ENCODE peak calls at places on chromosome 7, in four cellular contexts. One of them, this sample, is unnamed.

GRCh38 chr7:98957766-98958165 is 79.4 kb downstream of the TRRAP start:
- DNase-seq in cardiac muscle cell: no peak
- DNase-seq in CD8-positive, alpha-beta T cell: no peak
- DNase-seq in spleen: no peak
- DNase-seq in this sample: no peak

GRCh38 chr7:41696323-41696916 is 6.5 kb downstream of the INHBA start:
- DNase-seq in cardiac muscle cell: peak
- DNase-seq in CD8-positive, alpha-beta T cell: no peak
- DNase-seq in spleen: peak
- DNase-seq in this sample: peak

GRCh38 chr7:13279854-13280435 is 592.5 kb downstream of the ARL4A start:
- DNase-seq in cardiac muscle cell: peak
- DNase-seq in CD8-positive, alpha-beta T cell: no peak
- DNase-seq in spleen: no peak
- DNase-seq in this sample: no peak

GRCh38 chr7:96737545-96738050 is 28.0 kb upstream of the SEM1 start:
- DNase-seq in cardiac muscle cell: no peak
- DNase-seq in CD8-positive, alpha-beta T cell: no peak
- DNase-seq in spleen: no peak
- DNase-seq in this sample: no peak

GRCh38 chr7:35736725-35737124 is 41.8 kb upstream of the HERPUD2 start:
- DNase-seq in cardiac muscle cell: no peak
- DNase-seq in CD8-positive, alpha-beta T cell: no peak
- DNase-seq in spleen: no peak
- DNase-seq in this sample: no peak

GRCh38 chr7:2927592-2927991 is 83.5 kb upstream of the GNA12 start:
- DNase-seq in cardiac muscle cell: no peak
- DNase-seq in CD8-positive, alpha-beta T cell: no peak
- DNase-seq in spleen: peak
- DNase-seq in this sample: no peak

GRCh38 chr7:83684928-83685327 is 36.0 kb upstream of the SEMA3E start:
- DNase-seq in cardiac muscle cell: peak
- DNase-seq in CD8-positive, alpha-beta T cell: no peak
- DNase-seq in spleen: no peak
- DNase-seq in this sample: no peak

GRCh38 chr7:3119963-3120362 is 76.3 kb upstream of the CARD11 start:
- DNase-seq in cardiac muscle cell: no peak
- DNase-seq in CD8-positive, alpha-beta T cell: no peak
- DNase-seq in spleen: no peak
- DNase-seq in this sample: no peak

GRCh38 chr7:76357379-76358052 is 1.3 kb downstream of the YWHAG start:
- DNase-seq in cardiac muscle cell: no peak
- DNase-seq in CD8-positive, alpha-beta T cell: no peak
- DNase-seq in spleen: no peak
- DNase-seq in this sample: no peak

GRCh38 chr7:107450970-107451369 is 18.9 kb upstream of the GPR22 start:
- DNase-seq in cardiac muscle cell: no peak
- DNase-seq in CD8-positive, alpha-beta T cell: no peak
- DNase-seq in spleen: no peak
- DNase-seq in this sample: no peak

GRCh38 chr7:17046666-17047065 is 164.9 kb upstream of the AGR3 start:
- DNase-seq in cardiac muscle cell: no peak
- DNase-seq in CD8-positive, alpha-beta T cell: no peak
- DNase-seq in spleen: no peak
- DNase-seq in this sample: no peak

GRCh38 chr7:45120-46090 is 147.0 kb upstream of the FAM20C start:
- DNase-seq in cardiac muscle cell: no peak
- DNase-seq in CD8-positive, alpha-beta T cell: peak
- DNase-seq in spleen: peak
- DNase-seq in this sample: no peak

GRCh38 chr7:27245798-27246691 is 3.4 kb downstream of the EVX1 start:
- DNase-seq in cardiac muscle cell: no peak
- DNase-seq in CD8-positive, alpha-beta T cell: no peak
- DNase-seq in spleen: no peak
- DNase-seq in this sample: no peak

GRCh38 chr7:34313289-34313688 is 344.7 kb upstream of the NPSR1 start:
- DNase-seq in cardiac muscle cell: no peak
- DNase-seq in CD8-positive, alpha-beta T cell: no peak
- DNase-seq in spleen: no peak
- DNase-seq in this sample: no peak

GRCh38 chr7:3482147-3482921 is 181.3 kb downstream of the SDK1 start:
- DNase-seq in cardiac muscle cell: peak
- DNase-seq in CD8-positive, alpha-beta T cell: no peak
- DNase-seq in spleen: no peak
- DNase-seq in this sample: peak

GRCh38 chr7:54015251-54015650 is 526.9 kb upstream of the VSTM2A start:
- DNase-seq in cardiac muscle cell: no peak
- DNase-seq in CD8-positive, alpha-beta T cell: no peak
- DNase-seq in spleen: no peak
- DNase-seq in this sample: peak

GRCh38 chr7:43954524-43955228 is 28.4 kb downstream of the UBE2D4 start:
- DNase-seq in cardiac muscle cell: peak
- DNase-seq in CD8-positive, alpha-beta T cell: no peak
- DNase-seq in spleen: no peak
- DNase-seq in this sample: peak

GRCh38 chr7:134462337-134462925 is 3.5 kb upstream of the AKR1B1 start:
- DNase-seq in cardiac muscle cell: no peak
- DNase-seq in CD8-positive, alpha-beta T cell: no peak
- DNase-seq in spleen: no peak
- DNase-seq in this sample: no peak

GRCh38 chr7:26091933-26092332 is 60.1 kb upstream of the NFE2L3 start:
- DNase-seq in cardiac muscle cell: no peak
- DNase-seq in CD8-positive, alpha-beta T cell: no peak
- DNase-seq in spleen: no peak
- DNase-seq in this sample: no peak

GRCh38 chr7:125930848-125931247 is 1001.2 kb upstream of the POT1 start:
- DNase-seq in cardiac muscle cell: no peak
- DNase-seq in CD8-positive, alpha-beta T cell: no peak
- DNase-seq in spleen: no peak
- DNase-seq in this sample: no peak

GRCh38 chr7:41965951-41966505 is 263.1 kb upstream of the INHBA start:
- DNase-seq in cardiac muscle cell: no peak
- DNase-seq in CD8-positive, alpha-beta T cell: no peak
- DNase-seq in spleen: no peak
- DNase-seq in this sample: no peak

GRCh38 chr7:144826248-144826647 is 9.6 kb downstream of the TPK1 start:
- DNase-seq in cardiac muscle cell: no peak
- DNase-seq in CD8-positive, alpha-beta T cell: no peak
- DNase-seq in spleen: no peak
- DNase-seq in this sample: no peak

GRCh38 chr7:6435486-6436384 is 12.0 kb downstream of the DAGLB start:
- DNase-seq in cardiac muscle cell: peak
- DNase-seq in CD8-positive, alpha-beta T cell: peak
- DNase-seq in spleen: peak
- DNase-seq in this sample: peak

GRCh38 chr7:29194594-29195417 is at the start of gene CHN2:
- DNase-seq in cardiac muscle cell: peak
- DNase-seq in CD8-positive, alpha-beta T cell: peak
- DNase-seq in spleen: peak
- DNase-seq in this sample: peak

GRCh38 chr7:120981888-120982615 is 6.5 kb upstream of the CPED1 start:
- DNase-seq in cardiac muscle cell: no peak
- DNase-seq in CD8-positive, alpha-beta T cell: no peak
- DNase-seq in spleen: no peak
- DNase-seq in this sample: no peak
- H3K4me3 ChIP-seq in cardiac muscle cell: no peak
- H3K4me3 ChIP-seq in CD8-positive, alpha-beta T cell: no peak
- H3K4me3 ChIP-seq in spleen: no peak
- H3K4me3 ChIP-seq in this sample: no peak

DNA sequence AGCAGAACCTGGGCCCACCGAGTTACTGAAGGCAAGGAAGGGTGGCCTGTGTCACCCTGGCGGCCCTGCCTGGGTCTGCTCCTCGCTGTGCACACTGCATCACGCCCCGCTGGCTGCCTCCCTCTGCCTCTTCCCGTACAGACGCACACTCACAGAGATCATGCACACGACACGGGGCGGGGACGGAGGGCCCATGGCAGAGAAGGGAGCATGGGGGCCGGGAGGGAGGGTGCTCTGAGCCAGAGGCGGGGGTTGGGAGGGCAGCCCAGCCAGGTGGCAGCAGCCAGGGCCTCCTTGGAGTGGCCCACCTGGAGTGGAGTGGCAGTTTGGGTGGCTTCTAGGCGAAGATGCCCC is 16.6 kb downstream of the BUD23 start:
- DNase-seq in cardiac muscle cell: no peak
- DNase-seq in CD8-positive, alpha-beta T cell: no peak
- DNase-seq in spleen: no peak
- DNase-seq in this sample: no peak
- H3K27ac ChIP-seq in cardiac muscle cell: no peak
- H3K27ac ChIP-seq in CD8-positive, alpha-beta T cell: no peak
- H3K27ac ChIP-seq in spleen: no peak
- H3K27ac ChIP-seq in this sample: peak

GRCh38 chr7:135930565-135931423 is 46.4 kb downstream of the MTPN start:
- DNase-seq in cardiac muscle cell: peak
- DNase-seq in CD8-positive, alpha-beta T cell: no peak
- DNase-seq in spleen: no peak
- DNase-seq in this sample: no peak
- H3K4me3 ChIP-seq in cardiac muscle cell: no peak
- H3K4me3 ChIP-seq in CD8-positive, alpha-beta T cell: no peak
- H3K4me3 ChIP-seq in spleen: no peak
- H3K4me3 ChIP-seq in this sample: no peak

GRCh38 chr7:90266808-90267207 is 21.8 kb downstream of the CFAP69 start:
- DNase-seq in cardiac muscle cell: no peak
- DNase-seq in CD8-positive, alpha-beta T cell: no peak
- DNase-seq in spleen: no peak
- DNase-seq in this sample: no peak

GRCh38 chr7:90262438-90262837 is 17.5 kb downstream of the CFAP69 start:
- DNase-seq in cardiac muscle cell: no peak
- DNase-seq in CD8-positive, alpha-beta T cell: no peak
- DNase-seq in spleen: no peak
- DNase-seq in this sample: no peak

GRCh38 chr7:90256778-90257177 is 11.8 kb downstream of the CFAP69 start:
- DNase-seq in cardiac muscle cell: no peak
- DNase-seq in CD8-positive, alpha-beta T cell: no peak
- DNase-seq in spleen: no peak
- DNase-seq in this sample: no peak

GRCh38 chr7:90267263-90267858 is 22.4 kb downstream of the CFAP69 start:
- DNase-seq in cardiac muscle cell: no peak
- DNase-seq in CD8-positive, alpha-beta T cell: no peak
- DNase-seq in spleen: no peak
- DNase-seq in this sample: no peak

DNA sequence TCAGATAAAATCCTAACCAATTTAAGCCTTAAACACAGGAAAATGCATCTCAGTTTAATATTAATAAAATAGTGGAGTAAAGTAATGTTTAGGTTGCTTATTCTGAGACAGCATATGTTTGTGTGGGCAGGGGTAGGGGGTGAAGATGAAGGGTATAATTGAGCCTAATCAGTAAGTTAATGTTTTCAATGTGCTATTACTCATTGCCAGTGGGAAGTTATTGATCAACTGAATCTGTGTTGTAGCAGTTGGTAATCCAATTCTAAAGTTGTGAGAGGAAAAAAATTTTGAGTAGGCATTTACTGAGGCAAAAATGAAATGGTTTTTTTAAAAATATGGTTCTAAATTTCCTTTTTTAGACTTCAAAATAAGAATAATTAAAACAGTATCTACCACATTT is 16.5 kb downstream of the CFAP69 start:
- DNase-seq in cardiac muscle cell: no peak
- DNase-seq in CD8-positive, alpha-beta T cell: no peak
- DNase-seq in spleen: no peak
- DNase-seq in this sample: no peak
- H3K27ac ChIP-seq in cardiac muscle cell: no peak
- H3K27ac ChIP-seq in CD8-positive, alpha-beta T cell: no peak
- H3K27ac ChIP-seq in spleen: no peak
- H3K27ac ChIP-seq in this sample: no peak

DNA sequence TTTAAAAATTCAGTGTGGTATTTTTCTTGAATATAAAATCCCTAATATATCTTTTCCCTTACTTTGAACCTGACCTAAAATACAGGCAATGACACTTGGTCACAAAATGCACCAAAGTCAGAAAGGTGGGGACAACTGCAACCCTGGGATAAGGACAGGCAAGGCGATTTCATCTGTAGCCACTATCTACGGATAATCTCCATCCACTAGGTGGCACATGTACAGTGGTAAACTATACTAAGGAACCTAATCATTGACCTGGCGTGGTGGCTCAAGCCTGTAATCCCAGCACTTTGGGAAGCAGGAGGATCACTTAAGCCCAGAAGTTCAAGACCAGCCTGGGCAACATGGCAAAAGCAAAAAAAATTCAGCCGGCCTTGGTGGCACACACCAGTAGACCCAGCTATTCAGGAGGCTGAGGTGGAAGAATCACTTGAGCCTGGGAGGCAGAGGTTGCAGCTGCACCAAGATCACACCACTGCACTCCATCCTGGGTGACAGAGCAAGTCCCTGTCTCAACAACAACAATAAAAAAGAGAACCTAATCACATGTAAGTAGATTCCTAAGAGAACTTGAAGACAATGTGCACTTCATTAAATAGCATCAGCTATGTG is 98.9 kb downstream of the KMT2C start:
- DNase-seq in cardiac muscle cell: peak
- DNase-seq in CD8-positive, alpha-beta T cell: no peak
- DNase-seq in spleen: no peak
- DNase-seq in this sample: peak
- H3K4me3 ChIP-seq in cardiac muscle cell: no peak
- H3K4me3 ChIP-seq in CD8-positive, alpha-beta T cell: no peak
- H3K4me3 ChIP-seq in spleen: no peak
- H3K4me3 ChIP-seq in this sample: no peak